ENCODE peak calls at places on chromosomes 6 and 20, in four cellular contexts. N is RPMI7951, Z is epithelial cell of esophagus, V is amygdala. J is an unnamed sample.

GRCh38 chr6:57324538-57324937 is 7.1 kb downstream of the PRIM2 start:
- DNase-seq in N (peak), Z (peak), V (no peak), J (no peak)

GRCh38 chr6:56574292-56574691 is 68.4 kb downstream of the DST start:
- DNase-seq in N (no peak), Z (no peak), V (no peak), J (no peak)

GRCh38 chr6:124008689-124009371 is 205.2 kb downstream of the NKAIN2 start:
- DNase-seq in N (no peak), Z (no peak), V (no peak), J (no peak)

GRCh38 chr6:88483424-88483823 is 317.3 kb upstream of the CNR1 start:
- DNase-seq in N (no peak), Z (no peak), V (no peak), J (no peak)

GRCh38 chr6:89413006-89413400 is 930 bp upstream of the RRAGD start:
- DNase-seq in N (no peak), Z (peak), V (no peak), J (no peak)

GRCh38 chr6:125858427-125859320 is 67.9 kb downstream of the NCOA7 start:
- DNase-seq in N (peak), Z (peak), V (no peak), J (no peak)

GRCh38 chr6:44672086-44672485 is 284.6 kb downstream of the CDC5L start:
- DNase-seq in N (no peak), Z (no peak), V (no peak), J (no peak)

GRCh38 chr6:7922596-7922995 is 12.0 kb upstream of the TXNDC5 start:
- DNase-seq in N (no peak), Z (no peak), V (no peak), J (no peak)

GRCh38 chr6:157513004-157513603 is 132.1 kb downstream of the ZDHHC14 start:
- DNase-seq in N (no peak), Z (no peak), V (no peak), J (no peak)

GRCh38 chr6:111592726-111593515 is 12.8 kb downstream of the TRAF3IP2 start:
- DNase-seq in N (no peak), Z (peak), V (no peak), J (no peak)

GRCh38 chr20:48180637-48181036 is 395.4 kb upstream of the SULF2 start:
- DNase-seq in N (peak), Z (peak), V (peak), J (peak)

GRCh38 chr6:136149311-136149710 is 100.8 kb downstream of the MTFR2 start:
- DNase-seq in N (no peak), Z (no peak), V (no peak), J (no peak)

GRCh38 chr6:43505718-43506117 is 4.4 kb downstream of the LRRC73 start:
- DNase-seq in N (no peak), Z (no peak), V (no peak), J (no peak)

GRCh38 chr6:128482642-128483041 is 37.8 kb downstream of the PTPRK start:
- DNase-seq in N (no peak), Z (no peak), V (no peak), J (no peak)

J was measured in posterior cingulate gyrus.